ENCODE peak calls at places on chromosomes 16 and 17, in ten cellular contexts. G, C, S, I, F, B, R, K, W and L are unnamed samples.

GRCh38 chr17:40432864-40433528 is 10.3 kb upstream of the IGFBP4 start:
- DNase-seq in C (peak; percentile 62), G (no peak), W (peak; percentile 76), I (no peak), B (no peak), K (no peak), R (peak; percentile 30), S (no peak), F (no peak), L (no peak)

GRCh38 chr17:12952012-12952411 is 65.8 kb downstream of the ELAC2 start:
- DNase-seq in K (no peak), I (no peak), S (no peak), F (no peak), R (no peak), W (no peak), B (no peak), G (no peak), C (no peak), L (no peak)

GRCh38 chr17:40541060-40541872 is 24.0 kb downstream of the CCR7 start:
- DNase-seq in W (no peak), I (no peak), R (no peak), K (no peak), G (no peak), B (no peak), F (no peak), S (peak; percentile 32), C (no peak), L (no peak)

GRCh38 chr17:61302911-61303310 is 96.7 kb upstream of the TBX2 start:
- DNase-seq in S (no peak), K (no peak), B (no peak), R (no peak), I (no peak), F (no peak), W (no peak), G (no peak), C (no peak), L (no peak)

GRCh38 chr16:81005644-81006471 is 827 bp downstream of the CMC2 start:
- DNase-seq in R (no peak), F (no peak), G (no peak), B (peak; percentile 48), S (peak; percentile 33), K (no peak), W (peak; percentile 40), I (no peak), C (peak; percentile 35), L (no peak)

GRCh38 chr17:57375770-57376181 is 119.5 kb downstream of the MSI2 start:
- DNase-seq in K (no peak), W (no peak), F (no peak), G (no peak), I (peak; percentile 42), B (no peak), S (no peak), R (no peak), C (no peak), L (no peak)

GRCh38 chr16:74288065-74288464 is 8.5 kb upstream of the PSMD7 start:
- DNase-seq in I (no peak), R (no peak), B (no peak), K (no peak), F (no peak), C (no peak), G (no peak), S (no peak), W (no peak), L (no peak)

GRCh38 chr16:64858076-64858475 is 263.8 kb downstream of the CDH11 start:
- DNase-seq in S (no peak), W (peak; percentile 47), K (peak; percentile 1), B (no peak), G (no peak), C (peak; percentile 63), R (no peak), I (no peak), F (no peak), L (peak; percentile 39)

GRCh38 chr17:63519972-63520882 is 2.9 kb upstream of the KCNH6 start:
- DNase-seq in S (peak; percentile 82), F (no peak), I (no peak), K (no peak), W (no peak), B (no peak), C (no peak), R (peak; percentile 81), G (no peak), L (no peak)

GRCh38 chr17:51718945-51719344 is 439.6 kb downstream of the CA10 start:
- DNase-seq in C (no peak), R (no peak), B (no peak), I (no peak), G (no peak), W (no peak), F (no peak), K (no peak), S (no peak), L (no peak)

GRCh38 chr17:55395803-55396505 is 25.7 kb downstream of the MMD start:
- DNase-seq in G (no peak), K (no peak), C (no peak), S (no peak), F (no peak), R (no peak), B (no peak), W (no peak), I (no peak), L (no peak)

GRCh38 chr16:68083861-68084503 is 1.2 kb upstream of the NFATC3 start:
- DNase-seq in G (no peak), S (no peak), B (peak; percentile 64), K (no peak), C (no peak), F (no peak), W (peak; percentile 44), R (no peak), I (peak; percentile 46), L (no peak)

GRCh38 chr16:73143681-73144370 is 95.9 kb upstream of the ZFHX3 start:
- DNase-seq in I (no peak), R (no peak), S (no peak), K (no peak), G (no peak), W (peak; percentile 63), B (no peak), C (no peak), F (no peak), L (no peak)

GRCh38 chr16:58024673-58025350 is 742 bp upstream of the MMP15 start:
- DNase-seq in G (no peak), C (no peak), I (peak; percentile 76), S (peak; percentile 93), W (peak; percentile 28), B (peak; percentile 70), K (no peak), R (peak; percentile 84), F (no peak), L (no peak)

GRCh38 chr16:52914428-52914827 is 138.3 kb downstream of the CHD9NB start:
- DNase-seq in R (no peak), C (no peak), B (no peak), G (no peak), K (no peak), F (no peak), W (no peak), I (no peak), S (no peak), L (no peak)

GRCh38 chr16:68328151-68328859 is 17.5 kb downstream of the PRMT7 start:
- DNase-seq in G (peak; percentile 87), F (peak; percentile 19), C (peak; percentile 82), K (peak; percentile 67), R (peak; percentile 84), B (peak; percentile 94), S (peak; percentile 78), I (peak; percentile 75), W (peak; percentile 95), L (peak; percentile 41)

GRCh38 chr16:69314534-69314933 is 3.4 kb downstream of the VPS4A start:
- DNase-seq in G (no peak), C (no peak), F (no peak), R (no peak), B (no peak), W (no peak), K (no peak), S (no peak), I (no peak), L (no peak)

DNA sequence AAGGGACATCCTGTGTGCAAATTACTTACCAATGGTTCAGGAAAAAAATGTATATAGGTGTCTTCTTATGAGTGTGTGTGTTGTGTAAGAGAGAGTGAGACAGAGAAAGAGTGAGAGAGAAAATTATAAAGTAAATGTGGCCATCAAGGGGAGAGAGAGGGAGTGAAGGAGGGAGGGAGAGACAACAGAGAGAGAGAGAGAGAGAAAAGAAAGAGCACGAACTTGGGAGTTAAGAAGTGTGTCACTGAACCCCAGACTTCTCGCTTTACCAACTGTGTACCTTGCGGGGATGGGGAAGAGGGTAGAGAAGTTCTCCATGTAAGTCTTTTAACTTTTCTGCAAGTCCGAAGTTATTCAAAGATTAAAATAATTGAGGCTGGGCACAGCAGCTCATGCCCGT is 28.8 kb upstream of the ARL4D start:
- DNase-seq in R (no peak), F (no peak), K (no peak), C (no peak), G (no peak), S (no peak), W (no peak), B (no peak), I (no peak), L (no peak)
- H3K4me3 ChIP-seq in R (no peak overlapping the region), F (no peak overlapping the region), K (no peak overlapping the region), C (no peak overlapping the region), G (no peak overlapping the region), S (no peak overlapping the region), W (peak overlapping the region; percentile 81), B (no peak overlapping the region), I (peak overlapping the region; percentile 61), L (no peak overlapping the region)

GRCh38 chr17:31487648-31488263 is 96.3 kb downstream of the RAB11FIP4 start:
- DNase-seq in S (peak; percentile 97), W (peak; percentile 76), I (peak; percentile 94), G (peak; percentile 75), F (no peak), C (no peak), R (peak; percentile 96), K (no peak), B (peak; percentile 98), L (no peak)
- H3K4me3 ChIP-seq in S (peak overlapping the region; percentile 42), W (peak overlapping the region; percentile 37), I (peak overlapping the region; percentile 99), G (peak overlapping the region; percentile 58), F (peak overlapping the region; percentile 23), C (peak overlapping the region; percentile 7), R (no peak overlapping the region), K (peak overlapping the region; percentile 38), B (peak overlapping the region; percentile 99), L (peak overlapping the region; percentile 43)

DNA sequence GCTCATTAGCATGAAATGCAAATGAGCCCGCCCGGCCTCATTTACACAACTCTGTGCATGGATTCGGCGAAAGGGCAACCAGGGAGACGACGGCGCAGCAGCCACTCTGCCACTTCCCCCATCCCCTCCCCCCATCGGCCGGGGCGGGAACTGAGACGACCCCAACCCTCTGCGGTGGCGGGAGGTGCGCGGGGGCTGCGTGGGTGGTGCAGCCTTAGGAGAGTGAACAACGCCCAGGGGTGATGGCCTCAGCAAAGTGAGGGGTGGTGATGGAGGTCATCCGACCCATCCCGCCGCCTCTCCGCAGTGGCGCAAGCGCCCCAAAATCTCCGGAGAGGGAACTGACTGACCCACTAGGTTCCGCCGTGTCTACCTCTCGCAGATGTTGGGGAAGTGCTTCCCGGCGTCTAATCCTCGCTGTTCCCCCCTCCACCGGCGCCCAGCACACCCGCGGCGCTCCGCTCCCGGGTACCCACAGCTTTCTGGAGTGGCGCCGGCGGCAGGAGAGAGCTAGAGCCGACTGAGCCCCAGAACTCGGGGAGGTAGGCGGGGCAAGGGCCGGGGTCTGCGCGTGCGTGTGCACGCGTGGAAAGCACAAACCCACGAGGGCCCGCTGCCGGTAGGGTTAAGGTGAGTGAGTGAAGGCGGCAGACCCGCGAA is 1.4 kb upstream of the CACNA1G start:
- DNase-seq in G (peak; percentile 40), C (no peak), W (no peak), S (peak; percentile 50), F (no peak), K (no peak), B (peak; percentile 86), I (no peak), R (no peak), L (no peak)
- H3K4me3 ChIP-seq in G (peak overlapping the region; percentile 59), C (no peak overlapping the region), W (peak overlapping the region; percentile 76), S (no peak overlapping the region), F (no peak overlapping the region), K (no peak overlapping the region), B (peak overlapping the region; percentile 86), I (no peak overlapping the region), R (no peak overlapping the region), L (peak overlapping the region; percentile 12)

GRCh38 chr17:28944862-28945741 is 6.2 kb downstream of the PHF12 start:
- DNase-seq in C (peak; percentile 63), G (no peak), I (no peak), S (no peak), K (no peak), W (peak; percentile 35), R (no peak), F (no peak), B (no peak), L (no peak)
- H3K4me3 ChIP-seq in C (no peak overlapping the region), G (no peak overlapping the region), I (no peak overlapping the region), S (no peak overlapping the region), K (no peak overlapping the region), W (peak overlapping the region; percentile 39), R (no peak overlapping the region), F (no peak overlapping the region), B (no peak overlapping the region), L (no peak overlapping the region)